ENCODE peak calls at places on chromosomes 16 and 17, in ten cellular contexts. One of them, this sample, is unnamed.

GRCh38 chr17:68379150-68379510 is 78.2 kb downstream of the WIPI1 start:
- DNase-seq in effector memory CD8-positive, alpha-beta T cell: no peak
- DNase-seq in upper lobe of right lung: no peak
- DNase-seq in activated CD4-positive, CD25-positive, alpha-beta regulatory T cell: no peak
- DNase-seq in activated CD4-positive, alpha-beta T cell treated with anti-CD3 and anti-CD28 coated beads for 36 hours: no peak
- DNase-seq in NCI-H345: no peak
- DNase-seq in NCI-H446: no peak
- DNase-seq in effector CD4-positive, alpha-beta T cell: no peak
- DNase-seq in SK-N-SH: no peak
- DNase-seq in mammary epithelial cell: no peak
- DNase-seq in this sample: no peak

GRCh38 chr17:39192901-39193300 is 4.6 kb downstream of the CACNB1 start:
- DNase-seq in SK-N-SH: no peak
- DNase-seq in upper lobe of right lung: no peak
- DNase-seq in effector memory CD8-positive, alpha-beta T cell: no peak
- DNase-seq in activated CD4-positive, CD25-positive, alpha-beta regulatory T cell: no peak
- DNase-seq in effector CD4-positive, alpha-beta T cell: no peak
- DNase-seq in NCI-H345: no peak
- DNase-seq in activated CD4-positive, alpha-beta T cell treated with anti-CD3 and anti-CD28 coated beads for 36 hours: no peak
- DNase-seq in mammary epithelial cell: no peak
- DNase-seq in NCI-H446: no peak
- DNase-seq in this sample: no peak

GRCh38 chr17:81329279-81329926 is 34.3 kb upstream of the SLC38A10 start:
- DNase-seq in SK-N-SH: peak
- DNase-seq in activated CD4-positive, CD25-positive, alpha-beta regulatory T cell: no peak
- DNase-seq in mammary epithelial cell: peak
- DNase-seq in effector memory CD8-positive, alpha-beta T cell: no peak
- DNase-seq in NCI-H345: no peak
- DNase-seq in effector CD4-positive, alpha-beta T cell: no peak
- DNase-seq in upper lobe of right lung: peak
- DNase-seq in activated CD4-positive, alpha-beta T cell treated with anti-CD3 and anti-CD28 coated beads for 36 hours: no peak
- DNase-seq in NCI-H446: peak
- DNase-seq in this sample: peak

GRCh38 chr16:88686439-88687253 is at the start of gene SNAI3:
- DNase-seq in activated CD4-positive, alpha-beta T cell treated with anti-CD3 and anti-CD28 coated beads for 36 hours: peak
- DNase-seq in NCI-H345: peak
- DNase-seq in NCI-H446: peak
- DNase-seq in upper lobe of right lung: peak
- DNase-seq in mammary epithelial cell: peak
- DNase-seq in effector memory CD8-positive, alpha-beta T cell: peak
- DNase-seq in effector CD4-positive, alpha-beta T cell: peak
- DNase-seq in SK-N-SH: peak
- DNase-seq in activated CD4-positive, CD25-positive, alpha-beta regulatory T cell: peak
- DNase-seq in this sample: no peak

GRCh38 chr17:7440113-7440822 is 956 bp downstream of the FGF11 start:
- DNase-seq in effector memory CD8-positive, alpha-beta T cell: no peak
- DNase-seq in NCI-H446: peak
- DNase-seq in effector CD4-positive, alpha-beta T cell: no peak
- DNase-seq in NCI-H345: peak
- DNase-seq in upper lobe of right lung: peak
- DNase-seq in SK-N-SH: peak
- DNase-seq in activated CD4-positive, alpha-beta T cell treated with anti-CD3 and anti-CD28 coated beads for 36 hours: peak
- DNase-seq in mammary epithelial cell: peak
- DNase-seq in activated CD4-positive, CD25-positive, alpha-beta regulatory T cell: no peak
- DNase-seq in this sample: peak

GRCh38 chr16:88064011-88064888 is 113.0 kb downstream of the BANP start:
- DNase-seq in SK-N-SH: no peak
- DNase-seq in effector CD4-positive, alpha-beta T cell: no peak
- DNase-seq in activated CD4-positive, alpha-beta T cell treated with anti-CD3 and anti-CD28 coated beads for 36 hours: no peak
- DNase-seq in mammary epithelial cell: no peak
- DNase-seq in effector memory CD8-positive, alpha-beta T cell: no peak
- DNase-seq in activated CD4-positive, CD25-positive, alpha-beta regulatory T cell: no peak
- DNase-seq in NCI-H446: no peak
- DNase-seq in upper lobe of right lung: no peak
- DNase-seq in NCI-H345: no peak
- DNase-seq in this sample: no peak

GRCh38 chr16:49781401-49781800 is 74.5 kb downstream of the ZNF423 start:
- DNase-seq in mammary epithelial cell: no peak
- DNase-seq in SK-N-SH: no peak
- DNase-seq in NCI-H345: no peak
- DNase-seq in NCI-H446: no peak
- DNase-seq in activated CD4-positive, alpha-beta T cell treated with anti-CD3 and anti-CD28 coated beads for 36 hours: no peak
- DNase-seq in effector memory CD8-positive, alpha-beta T cell: no peak
- DNase-seq in activated CD4-positive, CD25-positive, alpha-beta regulatory T cell: no peak
- DNase-seq in upper lobe of right lung: no peak
- DNase-seq in effector CD4-positive, alpha-beta T cell: no peak
- DNase-seq in this sample: no peak

GRCh38 chr16:2996298-2996697 is 16.1 kb upstream of the PKMYT1 start:
- DNase-seq in NCI-H446: no peak
- DNase-seq in upper lobe of right lung: no peak
- DNase-seq in NCI-H345: no peak
- DNase-seq in SK-N-SH: no peak
- DNase-seq in mammary epithelial cell: no peak
- DNase-seq in effector CD4-positive, alpha-beta T cell: no peak
- DNase-seq in effector memory CD8-positive, alpha-beta T cell: no peak
- DNase-seq in activated CD4-positive, CD25-positive, alpha-beta regulatory T cell: no peak
- DNase-seq in activated CD4-positive, alpha-beta T cell treated with anti-CD3 and anti-CD28 coated beads for 36 hours: no peak
- DNase-seq in this sample: no peak

GRCh38 chr16:27657811-27658210 is 107.9 kb downstream of the KATNIP start:
- DNase-seq in activated CD4-positive, alpha-beta T cell treated with anti-CD3 and anti-CD28 coated beads for 36 hours: no peak
- DNase-seq in upper lobe of right lung: no peak
- DNase-seq in effector memory CD8-positive, alpha-beta T cell: no peak
- DNase-seq in SK-N-SH: no peak
- DNase-seq in activated CD4-positive, CD25-positive, alpha-beta regulatory T cell: no peak
- DNase-seq in mammary epithelial cell: no peak
- DNase-seq in NCI-H345: no peak
- DNase-seq in effector CD4-positive, alpha-beta T cell: no peak
- DNase-seq in NCI-H446: no peak
- DNase-seq in this sample: no peak

GRCh38 chr16:27924411-27925118 is 138.9 kb downstream of the GSG1L start:
- DNase-seq in activated CD4-positive, alpha-beta T cell treated with anti-CD3 and anti-CD28 coated beads for 36 hours: no peak
- DNase-seq in activated CD4-positive, CD25-positive, alpha-beta regulatory T cell: no peak
- DNase-seq in SK-N-SH: no peak
- DNase-seq in effector CD4-positive, alpha-beta T cell: no peak
- DNase-seq in effector memory CD8-positive, alpha-beta T cell: no peak
- DNase-seq in mammary epithelial cell: peak
- DNase-seq in NCI-H446: no peak
- DNase-seq in NCI-H345: no peak
- DNase-seq in upper lobe of right lung: no peak
- DNase-seq in this sample: no peak

GRCh38 chr17:65504141-65504540 is 57.3 kb downstream of the AXIN2 start:
- DNase-seq in NCI-H446: peak
- DNase-seq in activated CD4-positive, alpha-beta T cell treated with anti-CD3 and anti-CD28 coated beads for 36 hours: no peak
- DNase-seq in SK-N-SH: no peak
- DNase-seq in NCI-H345: no peak
- DNase-seq in activated CD4-positive, CD25-positive, alpha-beta regulatory T cell: no peak
- DNase-seq in effector memory CD8-positive, alpha-beta T cell: no peak
- DNase-seq in upper lobe of right lung: no peak
- DNase-seq in mammary epithelial cell: no peak
- DNase-seq in effector CD4-positive, alpha-beta T cell: no peak
- DNase-seq in this sample: no peak

GRCh38 chr16:46916980-46917379 is 32.8 kb downstream of the GPT2 start:
- DNase-seq in mammary epithelial cell: no peak
- DNase-seq in upper lobe of right lung: no peak
- DNase-seq in SK-N-SH: peak
- DNase-seq in activated CD4-positive, CD25-positive, alpha-beta regulatory T cell: no peak
- DNase-seq in activated CD4-positive, alpha-beta T cell treated with anti-CD3 and anti-CD28 coated beads for 36 hours: no peak
- DNase-seq in effector CD4-positive, alpha-beta T cell: no peak
- DNase-seq in effector memory CD8-positive, alpha-beta T cell: no peak
- DNase-seq in NCI-H446: no peak
- DNase-seq in NCI-H345: no peak
- DNase-seq in this sample: no peak

GRCh38 chr16:61946019-61946418 is 90.2 kb downstream of the CDH8 start:
- DNase-seq in activated CD4-positive, CD25-positive, alpha-beta regulatory T cell: no peak
- DNase-seq in upper lobe of right lung: no peak
- DNase-seq in mammary epithelial cell: no peak
- DNase-seq in activated CD4-positive, alpha-beta T cell treated with anti-CD3 and anti-CD28 coated beads for 36 hours: no peak
- DNase-seq in NCI-H345: no peak
- DNase-seq in effector memory CD8-positive, alpha-beta T cell: no peak
- DNase-seq in NCI-H446: no peak
- DNase-seq in SK-N-SH: no peak
- DNase-seq in effector CD4-positive, alpha-beta T cell: no peak
- DNase-seq in this sample: no peak

GRCh38 chr17:77841742-77842141 is 116.8 kb upstream of the TNRC6C start:
- DNase-seq in NCI-H446: no peak
- DNase-seq in effector memory CD8-positive, alpha-beta T cell: no peak
- DNase-seq in upper lobe of right lung: no peak
- DNase-seq in mammary epithelial cell: no peak
- DNase-seq in activated CD4-positive, CD25-positive, alpha-beta regulatory T cell: no peak
- DNase-seq in SK-N-SH: no peak
- DNase-seq in activated CD4-positive, alpha-beta T cell treated with anti-CD3 and anti-CD28 coated beads for 36 hours: peak
- DNase-seq in effector CD4-positive, alpha-beta T cell: no peak
- DNase-seq in NCI-H345: no peak
- DNase-seq in this sample: no peak

GRCh38 chr16:72952404-72953301 is 95.3 kb downstream of the ZFHX3 start:
- DNase-seq in NCI-H446: no peak
- DNase-seq in effector memory CD8-positive, alpha-beta T cell: no peak
- DNase-seq in upper lobe of right lung: no peak
- DNase-seq in activated CD4-positive, alpha-beta T cell treated with anti-CD3 and anti-CD28 coated beads for 36 hours: no peak
- DNase-seq in activated CD4-positive, CD25-positive, alpha-beta regulatory T cell: no peak
- DNase-seq in mammary epithelial cell: no peak
- DNase-seq in effector CD4-positive, alpha-beta T cell: no peak
- DNase-seq in NCI-H345: no peak
- DNase-seq in SK-N-SH: peak
- DNase-seq in this sample: no peak

GRCh38 chr16:17817943-17818342 is 347.2 kb upstream of the XYLT1 start:
- DNase-seq in NCI-H345: no peak
- DNase-seq in effector memory CD8-positive, alpha-beta T cell: no peak
- DNase-seq in SK-N-SH: no peak
- DNase-seq in mammary epithelial cell: no peak
- DNase-seq in activated CD4-positive, CD25-positive, alpha-beta regulatory T cell: no peak
- DNase-seq in activated CD4-positive, alpha-beta T cell treated with anti-CD3 and anti-CD28 coated beads for 36 hours: no peak
- DNase-seq in NCI-H446: no peak
- DNase-seq in upper lobe of right lung: no peak
- DNase-seq in effector CD4-positive, alpha-beta T cell: no peak
- DNase-seq in this sample: no peak

GRCh38 chr17:30254150-30254549 is 18.7 kb upstream of the SLC6A4 start:
- DNase-seq in upper lobe of right lung: no peak
- DNase-seq in activated CD4-positive, CD25-positive, alpha-beta regulatory T cell: no peak
- DNase-seq in SK-N-SH: no peak
- DNase-seq in NCI-H446: no peak
- DNase-seq in effector CD4-positive, alpha-beta T cell: no peak
- DNase-seq in NCI-H345: no peak
- DNase-seq in effector memory CD8-positive, alpha-beta T cell: no peak
- DNase-seq in activated CD4-positive, alpha-beta T cell treated with anti-CD3 and anti-CD28 coated beads for 36 hours: no peak
- DNase-seq in mammary epithelial cell: no peak
- DNase-seq in this sample: no peak

GRCh38 chr16:89574681-89575246 is 794 bp upstream of the CPNE7 start:
- DNase-seq in activated CD4-positive, alpha-beta T cell treated with anti-CD3 and anti-CD28 coated beads for 36 hours: peak
- DNase-seq in mammary epithelial cell: peak
- DNase-seq in NCI-H345: peak
- DNase-seq in effector memory CD8-positive, alpha-beta T cell: peak
- DNase-seq in activated CD4-positive, CD25-positive, alpha-beta regulatory T cell: peak
- DNase-seq in effector CD4-positive, alpha-beta T cell: peak
- DNase-seq in NCI-H446: no peak
- DNase-seq in upper lobe of right lung: peak
- DNase-seq in SK-N-SH: no peak
- DNase-seq in this sample: no peak

GRCh38 chr17:7183433-7184090 is 4.4 kb upstream of the ASGR1 start:
- DNase-seq in upper lobe of right lung: no peak
- DNase-seq in mammary epithelial cell: no peak
- DNase-seq in activated CD4-positive, CD25-positive, alpha-beta regulatory T cell: no peak
- DNase-seq in effector CD4-positive, alpha-beta T cell: no peak
- DNase-seq in activated CD4-positive, alpha-beta T cell treated with anti-CD3 and anti-CD28 coated beads for 36 hours: no peak
- DNase-seq in NCI-H446: no peak
- DNase-seq in NCI-H345: no peak
- DNase-seq in SK-N-SH: peak
- DNase-seq in effector memory CD8-positive, alpha-beta T cell: no peak
- DNase-seq in this sample: no peak

GRCh38 chr17:83098241-83099085 is 19.1 kb downstream of the METRNL start:
- DNase-seq in SK-N-SH: no peak
- DNase-seq in mammary epithelial cell: no peak
- DNase-seq in effector memory CD8-positive, alpha-beta T cell: no peak
- DNase-seq in NCI-H446: no peak
- DNase-seq in upper lobe of right lung: no peak
- DNase-seq in activated CD4-positive, alpha-beta T cell treated with anti-CD3 and anti-CD28 coated beads for 36 hours: no peak
- DNase-seq in effector CD4-positive, alpha-beta T cell: no peak
- DNase-seq in activated CD4-positive, CD25-positive, alpha-beta regulatory T cell: no peak
- DNase-seq in NCI-H345: no peak
- DNase-seq in this sample: no peak

GRCh38 chr17:13888043-13888442 is 181.3 kb upstream of the COX10 start:
- DNase-seq in NCI-H345: no peak
- DNase-seq in mammary epithelial cell: no peak
- DNase-seq in effector memory CD8-positive, alpha-beta T cell: no peak
- DNase-seq in upper lobe of right lung: no peak
- DNase-seq in NCI-H446: peak
- DNase-seq in SK-N-SH: peak
- DNase-seq in effector CD4-positive, alpha-beta T cell: no peak
- DNase-seq in activated CD4-positive, CD25-positive, alpha-beta regulatory T cell: no peak
- DNase-seq in activated CD4-positive, alpha-beta T cell treated with anti-CD3 and anti-CD28 coated beads for 36 hours: no peak
- DNase-seq in this sample: no peak

GRCh38 chr17:63426917-63427308 is 19.2 kb downstream of the CYB561 start:
- DNase-seq in activated CD4-positive, CD25-positive, alpha-beta regulatory T cell: no peak
- DNase-seq in NCI-H446: no peak
- DNase-seq in effector CD4-positive, alpha-beta T cell: no peak
- DNase-seq in NCI-H345: no peak
- DNase-seq in mammary epithelial cell: no peak
- DNase-seq in upper lobe of right lung: no peak
- DNase-seq in effector memory CD8-positive, alpha-beta T cell: no peak
- DNase-seq in SK-N-SH: no peak
- DNase-seq in activated CD4-positive, alpha-beta T cell treated with anti-CD3 and anti-CD28 coated beads for 36 hours: no peak
- DNase-seq in this sample: no peak

GRCh38 chr16:19095699-19096098 is 18.1 kb upstream of the ITPRIPL2 start:
- DNase-seq in activated CD4-positive, alpha-beta T cell treated with anti-CD3 and anti-CD28 coated beads for 36 hours: no peak
- DNase-seq in NCI-H345: no peak
- DNase-seq in upper lobe of right lung: no peak
- DNase-seq in SK-N-SH: no peak
- DNase-seq in mammary epithelial cell: peak
- DNase-seq in activated CD4-positive, CD25-positive, alpha-beta regulatory T cell: no peak
- DNase-seq in NCI-H446: no peak
- DNase-seq in effector CD4-positive, alpha-beta T cell: no peak
- DNase-seq in effector memory CD8-positive, alpha-beta T cell: no peak
- DNase-seq in this sample: peak

GRCh38 chr17:32396343-32396742 is 46.4 kb downstream of the ZNF207 start:
- DNase-seq in activated CD4-positive, alpha-beta T cell treated with anti-CD3 and anti-CD28 coated beads for 36 hours: no peak
- DNase-seq in SK-N-SH: no peak
- DNase-seq in effector memory CD8-positive, alpha-beta T cell: no peak
- DNase-seq in NCI-H446: no peak
- DNase-seq in effector CD4-positive, alpha-beta T cell: no peak
- DNase-seq in activated CD4-positive, CD25-positive, alpha-beta regulatory T cell: no peak
- DNase-seq in mammary epithelial cell: no peak
- DNase-seq in NCI-H345: no peak
- DNase-seq in upper lobe of right lung: no peak
- DNase-seq in this sample: no peak

GRCh38 chr17:73647331-73647730 is 3.1 kb upstream of the SDK2 start:
- DNase-seq in mammary epithelial cell: no peak
- DNase-seq in upper lobe of right lung: peak
- DNase-seq in SK-N-SH: no peak
- DNase-seq in NCI-H345: no peak
- DNase-seq in activated CD4-positive, CD25-positive, alpha-beta regulatory T cell: no peak
- DNase-seq in effector memory CD8-positive, alpha-beta T cell: no peak
- DNase-seq in NCI-H446: no peak
- DNase-seq in activated CD4-positive, alpha-beta T cell treated with anti-CD3 and anti-CD28 coated beads for 36 hours: no peak
- DNase-seq in effector CD4-positive, alpha-beta T cell: no peak
- DNase-seq in this sample: no peak

GRCh38 chr17:15038656-15039055 is 226.5 kb downstream of the PMP22 start:
- DNase-seq in activated CD4-positive, CD25-positive, alpha-beta regulatory T cell: no peak
- DNase-seq in effector memory CD8-positive, alpha-beta T cell: no peak
- DNase-seq in NCI-H446: no peak
- DNase-seq in mammary epithelial cell: peak
- DNase-seq in effector CD4-positive, alpha-beta T cell: no peak
- DNase-seq in upper lobe of right lung: no peak
- DNase-seq in NCI-H345: no peak
- DNase-seq in SK-N-SH: no peak
- DNase-seq in activated CD4-positive, alpha-beta T cell treated with anti-CD3 and anti-CD28 coated beads for 36 hours: no peak
- DNase-seq in this sample: no peak

GRCh38 chr17:75927286-75927922 is 13.4 kb downstream of the FBF1 start:
- DNase-seq in mammary epithelial cell: peak
- DNase-seq in effector memory CD8-positive, alpha-beta T cell: no peak
- DNase-seq in NCI-H345: peak
- DNase-seq in activated CD4-positive, CD25-positive, alpha-beta regulatory T cell: no peak
- DNase-seq in NCI-H446: no peak
- DNase-seq in activated CD4-positive, alpha-beta T cell treated with anti-CD3 and anti-CD28 coated beads for 36 hours: peak
- DNase-seq in upper lobe of right lung: no peak
- DNase-seq in SK-N-SH: peak
- DNase-seq in effector CD4-positive, alpha-beta T cell: no peak
- DNase-seq in this sample: no peak

GRCh38 chr17:75371339-75371738 is 34.1 kb downstream of the GRB2 start:
- DNase-seq in mammary epithelial cell: no peak
- DNase-seq in effector memory CD8-positive, alpha-beta T cell: no peak
- DNase-seq in activated CD4-positive, CD25-positive, alpha-beta regulatory T cell: no peak
- DNase-seq in activated CD4-positive, alpha-beta T cell treated with anti-CD3 and anti-CD28 coated beads for 36 hours: no peak
- DNase-seq in NCI-H446: no peak
- DNase-seq in upper lobe of right lung: no peak
- DNase-seq in effector CD4-positive, alpha-beta T cell: no peak
- DNase-seq in NCI-H345: no peak
- DNase-seq in SK-N-SH: no peak
- DNase-seq in this sample: no peak

This sample was measured in renal cortical epithelial cell.